ENCODE peak calls at places on chromosomes 5 and 9, in six cellular contexts. C, I, Y, W, R and K are unnamed samples.
A peak's percentile ranks its signal among the peaks of the same experiment; 100 is the strongest.

GRCh38 chr9:113654605-113655193 is 191.2 kb downstream of the RGS3 start:
- DNase-seq in C (no peak), I (no peak), Y (no peak), W (no peak), R (no peak), K (no peak)

GRCh38 chr9:84781431-84781830 is 111.9 kb downstream of the NTRK2 start:
- DNase-seq in C (peak; percentile 3), I (no peak), Y (no peak), W (no peak), R (peak; percentile 23), K (no peak)

GRCh38 chr5:6218116-6218515 is 160.2 kb downstream of the MED10 start:
- DNase-seq in C (no peak), I (no peak), Y (no peak), W (no peak), R (no peak), K (no peak)

GRCh38 chr5:131068893-131069643 is 96.0 kb downstream of the HINT1 start:
- DNase-seq in C (no peak), I (peak; percentile 39), Y (no peak), W (no peak), R (no peak), K (no peak)

GRCh38 chr5:178119915-178120660 is 6.8 kb downstream of the N4BP3 start:
- DNase-seq in C (no peak), I (no peak), Y (no peak), W (no peak), R (no peak), K (no peak)

GRCh38 chr9:114004221-114004716 is 73.8 kb downstream of the AMBP start:
- DNase-seq in C (no peak), I (no peak), Y (no peak), W (no peak), R (no peak), K (no peak)

GRCh38 chr5:117357886-117358285 is 783.3 kb upstream of the SEMA6A start:
- DNase-seq in C (no peak), I (no peak), Y (no peak), W (no peak), R (no peak), K (no peak)

GRCh38 chr9:70133253-70134208 is 89.9 kb downstream of the MAMDC2 start:
- DNase-seq in C (no peak), I (no peak), Y (no peak), W (no peak), R (no peak), K (no peak)

GRCh38 chr5:96922452-96923244 is 13.2 kb upstream of the LNPEP start:
- DNase-seq in C (no peak), I (no peak), Y (no peak), W (no peak), R (no peak), K (no peak)

GRCh38 chr9:78296208-78296892 is 575 bp upstream of the PSAT1 start:
- DNase-seq in C (no peak), I (no peak), Y (peak; percentile 54), W (peak; percentile 56), R (peak; percentile 62), K (peak; percentile 56)
- TF ChIP-seq BHLHE40 in C (no peak), I (peak; percentile 30), Y (no peak), W (no peak), R (no peak), K (no peak)

GRCh38 chr5:56279291-56279690 is 46.2 kb upstream of the ANKRD55 start:
- DNase-seq in C (no peak), I (no peak), Y (no peak), W (no peak), R (no peak), K (no peak)
- TF ChIP-seq BHLHE40 in C (no peak), I (no peak), Y (no peak), W (no peak), R (no peak), K (no peak)

DNA sequence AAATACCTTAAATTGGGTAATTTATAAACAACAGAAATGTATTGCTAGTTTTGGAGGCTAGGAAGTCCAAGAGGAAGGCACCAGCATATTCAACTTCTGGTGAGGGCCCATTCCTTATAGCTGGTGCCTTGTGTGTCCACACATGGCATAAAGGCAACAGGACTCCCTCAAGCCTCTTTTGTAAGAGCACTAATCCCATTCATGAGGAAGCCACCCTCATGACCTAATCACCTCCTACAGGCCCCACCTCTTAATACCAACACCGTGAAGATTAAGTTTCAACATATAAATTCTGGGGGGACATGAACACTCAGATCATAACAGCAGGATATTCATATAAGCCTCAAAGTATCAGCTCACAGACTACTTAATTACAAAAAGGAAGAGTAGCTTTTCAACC is 4.0 kb upstream of the PLAC8L1 start:
- DNase-seq in C (no peak), I (no peak), Y (no peak), W (no peak), R (no peak), K (no peak)
- TF ChIP-seq BHLHE40 in C (no peak), I (no peak), Y (no peak), W (no peak), R (no peak), K (no peak)

GRCh38 chr5:141558150-141558549 is 60.6 kb downstream of the DIAPH1 start:
- DNase-seq in C (no peak), I (no peak), Y (peak; percentile 15), W (no peak), R (no peak), K (no peak)
- TF ChIP-seq BHLHE40 in C (no peak), I (no peak), Y (no peak), W (no peak), R (no peak), K (no peak)